ENCODE peak calls at places on chromosomes 2 and 18, in nine cellular contexts. One of them, this sample, is unnamed.

GRCh38 chr18:33749831-33750230 is 171.8 kb downstream of the ASXL3 start:
- DNase-seq in kidney: no peak
- DNase-seq in GM12865: peak
- DNase-seq in CD4-positive, alpha-beta memory T cell: no peak
- DNase-seq in fibroblast of lung: no peak
- DNase-seq in hepatocyte: no peak
- DNase-seq in CD8-positive, alpha-beta memory T cell: no peak
- DNase-seq in keratinocyte: no peak
- DNase-seq in thoracic aorta: no peak
- DNase-seq in this sample: no peak

GRCh38 chr2:67503066-67503795 is 106.1 kb downstream of the ETAA1 start:
- DNase-seq in kidney: no peak
- DNase-seq in GM12865: no peak
- DNase-seq in CD4-positive, alpha-beta memory T cell: no peak
- DNase-seq in fibroblast of lung: peak
- DNase-seq in hepatocyte: no peak
- DNase-seq in CD8-positive, alpha-beta memory T cell: no peak
- DNase-seq in keratinocyte: no peak
- DNase-seq in thoracic aorta: no peak
- DNase-seq in this sample: no peak

GRCh38 chr2:47354013-47354816 is 48.7 kb upstream of the MSH2 start:
- DNase-seq in kidney: no peak
- DNase-seq in GM12865: no peak
- DNase-seq in CD4-positive, alpha-beta memory T cell: no peak
- DNase-seq in fibroblast of lung: peak
- DNase-seq in hepatocyte: peak
- DNase-seq in CD8-positive, alpha-beta memory T cell: no peak
- DNase-seq in keratinocyte: no peak
- DNase-seq in thoracic aorta: no peak
- DNase-seq in this sample: peak

GRCh38 chr2:98634406-98635092 is 26.2 kb downstream of the UNC50 start:
- DNase-seq in kidney: no peak
- DNase-seq in GM12865: peak
- DNase-seq in CD4-positive, alpha-beta memory T cell: peak
- DNase-seq in fibroblast of lung: no peak
- DNase-seq in hepatocyte: no peak
- DNase-seq in CD8-positive, alpha-beta memory T cell: peak
- DNase-seq in keratinocyte: no peak
- DNase-seq in thoracic aorta: no peak
- DNase-seq in this sample: no peak

GRCh38 chr2:233438573-233439147 is 84.4 kb downstream of the DGKD start:
- DNase-seq in kidney: no peak
- DNase-seq in GM12865: no peak
- DNase-seq in CD4-positive, alpha-beta memory T cell: no peak
- DNase-seq in fibroblast of lung: no peak
- DNase-seq in hepatocyte: no peak
- DNase-seq in CD8-positive, alpha-beta memory T cell: no peak
- DNase-seq in keratinocyte: no peak
- DNase-seq in thoracic aorta: no peak
- DNase-seq in this sample: no peak

GRCh38 chr2:30250421-30250820 is 19.1 kb downstream of the LBH start:
- DNase-seq in kidney: no peak
- DNase-seq in GM12865: no peak
- DNase-seq in CD4-positive, alpha-beta memory T cell: no peak
- DNase-seq in fibroblast of lung: no peak
- DNase-seq in hepatocyte: no peak
- DNase-seq in CD8-positive, alpha-beta memory T cell: no peak
- DNase-seq in keratinocyte: no peak
- DNase-seq in thoracic aorta: no peak
- DNase-seq in this sample: no peak

GRCh38 chr2:8004250-8004681 is 677.6 kb upstream of the ID2 start:
- DNase-seq in kidney: no peak
- DNase-seq in GM12865: peak
- DNase-seq in CD4-positive, alpha-beta memory T cell: no peak
- DNase-seq in fibroblast of lung: peak
- DNase-seq in hepatocyte: peak
- DNase-seq in CD8-positive, alpha-beta memory T cell: no peak
- DNase-seq in keratinocyte: no peak
- DNase-seq in thoracic aorta: peak
- DNase-seq in this sample: no peak

GRCh38 chr18:51196811-51197660 is 445 bp downstream of the MEX3C start:
- DNase-seq in kidney: peak
- DNase-seq in GM12865: peak
- DNase-seq in CD4-positive, alpha-beta memory T cell: peak
- DNase-seq in fibroblast of lung: peak
- DNase-seq in hepatocyte: peak
- DNase-seq in CD8-positive, alpha-beta memory T cell: peak
- DNase-seq in keratinocyte: no peak
- DNase-seq in thoracic aorta: no peak
- DNase-seq in this sample: no peak

GRCh38 chr2:71927757-71928715 is 219.6 kb downstream of the CYP26B1 start:
- DNase-seq in kidney: no peak
- DNase-seq in GM12865: no peak
- DNase-seq in CD4-positive, alpha-beta memory T cell: no peak
- DNase-seq in fibroblast of lung: no peak
- DNase-seq in hepatocyte: no peak
- DNase-seq in CD8-positive, alpha-beta memory T cell: no peak
- DNase-seq in keratinocyte: no peak
- DNase-seq in thoracic aorta: no peak
- DNase-seq in this sample: no peak

GRCh38 chr2:218780851-218781690 is 876 bp upstream of the CYP27A1 start:
- DNase-seq in kidney: no peak
- DNase-seq in GM12865: no peak
- DNase-seq in CD4-positive, alpha-beta memory T cell: no peak
- DNase-seq in fibroblast of lung: no peak
- DNase-seq in hepatocyte: peak
- DNase-seq in CD8-positive, alpha-beta memory T cell: no peak
- DNase-seq in keratinocyte: no peak
- DNase-seq in thoracic aorta: no peak
- DNase-seq in this sample: no peak

GRCh38 chr2:174076948-174077347 is 111.8 kb upstream of the SP3 start:
- DNase-seq in kidney: no peak
- DNase-seq in GM12865: no peak
- DNase-seq in CD4-positive, alpha-beta memory T cell: no peak
- DNase-seq in fibroblast of lung: no peak
- DNase-seq in hepatocyte: no peak
- DNase-seq in CD8-positive, alpha-beta memory T cell: no peak
- DNase-seq in keratinocyte: no peak
- DNase-seq in thoracic aorta: no peak
- DNase-seq in this sample: no peak

GRCh38 chr2:203891474-203891873 is 23.9 kb downstream of the CTLA4 start:
- DNase-seq in kidney: no peak
- DNase-seq in GM12865: no peak
- DNase-seq in CD4-positive, alpha-beta memory T cell: no peak
- DNase-seq in fibroblast of lung: no peak
- DNase-seq in hepatocyte: no peak
- DNase-seq in CD8-positive, alpha-beta memory T cell: no peak
- DNase-seq in keratinocyte: no peak
- DNase-seq in thoracic aorta: no peak
- DNase-seq in this sample: no peak

GRCh38 chr2:237165405-237166276 is 80.0 kb downstream of the COPS8 start:
- DNase-seq in kidney: no peak
- DNase-seq in GM12865: peak
- DNase-seq in CD4-positive, alpha-beta memory T cell: no peak
- DNase-seq in fibroblast of lung: peak
- DNase-seq in hepatocyte: peak
- DNase-seq in CD8-positive, alpha-beta memory T cell: no peak
- DNase-seq in keratinocyte: no peak
- DNase-seq in thoracic aorta: no peak
- DNase-seq in this sample: no peak

GRCh38 chr2:65040414-65041261 is 15.6 kb upstream of the CEP68 start:
- DNase-seq in kidney: peak
- DNase-seq in GM12865: peak
- DNase-seq in CD4-positive, alpha-beta memory T cell: peak
- DNase-seq in fibroblast of lung: peak
- DNase-seq in hepatocyte: peak
- DNase-seq in CD8-positive, alpha-beta memory T cell: peak
- DNase-seq in keratinocyte: no peak
- DNase-seq in thoracic aorta: peak
- DNase-seq in this sample: peak

GRCh38 chr2:38462121-38462634 is 85.1 kb upstream of the ATL2 start:
- DNase-seq in kidney: no peak
- DNase-seq in GM12865: no peak
- DNase-seq in CD4-positive, alpha-beta memory T cell: no peak
- DNase-seq in fibroblast of lung: peak
- DNase-seq in hepatocyte: peak
- DNase-seq in CD8-positive, alpha-beta memory T cell: no peak
- DNase-seq in keratinocyte: peak
- DNase-seq in thoracic aorta: no peak
- DNase-seq in this sample: peak

GRCh38 chr2:135819211-135819610 is 17.8 kb downstream of the LCT start:
- DNase-seq in kidney: no peak
- DNase-seq in GM12865: peak
- DNase-seq in CD4-positive, alpha-beta memory T cell: no peak
- DNase-seq in fibroblast of lung: peak
- DNase-seq in hepatocyte: no peak
- DNase-seq in CD8-positive, alpha-beta memory T cell: no peak
- DNase-seq in keratinocyte: no peak
- DNase-seq in thoracic aorta: no peak
- DNase-seq in this sample: no peak

GRCh38 chr2:118970396-118971135 is 28.6 kb downstream of the MARCO start:
- DNase-seq in kidney: no peak
- DNase-seq in GM12865: no peak
- DNase-seq in CD4-positive, alpha-beta memory T cell: no peak
- DNase-seq in fibroblast of lung: no peak
- DNase-seq in hepatocyte: no peak
- DNase-seq in CD8-positive, alpha-beta memory T cell: no peak
- DNase-seq in keratinocyte: no peak
- DNase-seq in thoracic aorta: no peak
- DNase-seq in this sample: no peak

GRCh38 chr18:40949138-40949949 is 1005.7 kb upstream of the PIK3C3 start:
- DNase-seq in kidney: no peak
- DNase-seq in GM12865: no peak
- DNase-seq in CD4-positive, alpha-beta memory T cell: no peak
- DNase-seq in fibroblast of lung: no peak
- DNase-seq in hepatocyte: no peak
- DNase-seq in CD8-positive, alpha-beta memory T cell: no peak
- DNase-seq in keratinocyte: no peak
- DNase-seq in thoracic aorta: no peak
- DNase-seq in this sample: no peak

DNA sequence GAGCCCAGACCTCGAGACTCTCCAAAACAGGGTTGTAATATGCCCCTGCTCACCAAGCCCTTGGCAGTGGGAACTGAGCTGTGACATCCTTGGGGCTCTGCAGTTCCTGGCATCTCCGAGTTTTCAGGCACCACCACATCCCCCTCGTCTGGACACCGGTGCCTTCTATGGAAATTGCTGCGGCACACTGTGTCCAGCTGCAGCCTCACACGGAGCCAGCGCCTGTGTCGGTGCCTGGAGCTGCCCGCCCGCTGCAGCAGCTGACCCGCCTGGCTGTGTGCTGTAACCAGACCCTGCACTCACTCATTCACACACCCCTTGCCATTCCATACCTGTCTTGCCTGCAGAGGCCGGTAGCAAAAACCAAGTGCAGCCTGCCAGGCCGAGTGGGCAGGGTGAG is 11.8 kb downstream of the IWS1 start:
- DNase-seq in kidney: no peak
- DNase-seq in GM12865: no peak
- DNase-seq in CD4-positive, alpha-beta memory T cell: no peak
- DNase-seq in fibroblast of lung: no peak
- DNase-seq in hepatocyte: no peak
- DNase-seq in CD8-positive, alpha-beta memory T cell: no peak
- DNase-seq in keratinocyte: no peak
- DNase-seq in thoracic aorta: no peak
- DNase-seq in this sample: no peak
- H3K4me3 ChIP-seq in kidney: no peak
- H3K4me3 ChIP-seq in GM12865: no peak
- H3K4me3 ChIP-seq in CD4-positive, alpha-beta memory T cell: no peak
- H3K4me3 ChIP-seq in fibroblast of lung: no peak
- H3K4me3 ChIP-seq in hepatocyte: no peak
- H3K4me3 ChIP-seq in CD8-positive, alpha-beta memory T cell: no peak
- H3K4me3 ChIP-seq in keratinocyte: no peak
- H3K4me3 ChIP-seq in thoracic aorta: no peak
- H3K4me3 ChIP-seq in this sample: no peak

DNA sequence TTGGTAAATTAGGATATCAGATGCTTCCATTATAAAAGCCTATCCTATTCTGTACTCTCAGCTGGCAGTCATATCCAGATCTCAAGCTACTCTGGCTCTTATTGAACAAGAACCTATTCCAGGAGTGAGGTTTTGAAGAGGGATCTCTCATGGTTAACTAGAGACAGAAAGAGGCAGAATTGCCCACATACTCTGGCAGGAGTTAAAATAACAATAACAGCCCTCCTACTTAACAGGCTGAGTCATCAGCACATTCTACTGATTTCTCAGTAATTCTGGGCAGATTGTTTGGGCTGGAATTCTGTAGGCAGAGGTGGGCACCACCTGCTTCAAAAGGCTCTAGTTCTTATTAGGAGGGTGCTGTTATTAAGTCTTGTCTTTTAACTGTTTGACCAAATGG is 142.0 kb upstream of the UNC80 start:
- DNase-seq in kidney: no peak
- DNase-seq in GM12865: no peak
- DNase-seq in CD4-positive, alpha-beta memory T cell: no peak
- DNase-seq in fibroblast of lung: peak
- DNase-seq in hepatocyte: no peak
- DNase-seq in CD8-positive, alpha-beta memory T cell: no peak
- DNase-seq in keratinocyte: no peak
- DNase-seq in thoracic aorta: no peak
- DNase-seq in this sample: peak
- H3K4me3 ChIP-seq in kidney: no peak
- H3K4me3 ChIP-seq in GM12865: no peak
- H3K4me3 ChIP-seq in CD4-positive, alpha-beta memory T cell: no peak
- H3K4me3 ChIP-seq in fibroblast of lung: no peak
- H3K4me3 ChIP-seq in hepatocyte: no peak
- H3K4me3 ChIP-seq in CD8-positive, alpha-beta memory T cell: no peak
- H3K4me3 ChIP-seq in keratinocyte: no peak
- H3K4me3 ChIP-seq in thoracic aorta: peak
- H3K4me3 ChIP-seq in this sample: no peak

DNA sequence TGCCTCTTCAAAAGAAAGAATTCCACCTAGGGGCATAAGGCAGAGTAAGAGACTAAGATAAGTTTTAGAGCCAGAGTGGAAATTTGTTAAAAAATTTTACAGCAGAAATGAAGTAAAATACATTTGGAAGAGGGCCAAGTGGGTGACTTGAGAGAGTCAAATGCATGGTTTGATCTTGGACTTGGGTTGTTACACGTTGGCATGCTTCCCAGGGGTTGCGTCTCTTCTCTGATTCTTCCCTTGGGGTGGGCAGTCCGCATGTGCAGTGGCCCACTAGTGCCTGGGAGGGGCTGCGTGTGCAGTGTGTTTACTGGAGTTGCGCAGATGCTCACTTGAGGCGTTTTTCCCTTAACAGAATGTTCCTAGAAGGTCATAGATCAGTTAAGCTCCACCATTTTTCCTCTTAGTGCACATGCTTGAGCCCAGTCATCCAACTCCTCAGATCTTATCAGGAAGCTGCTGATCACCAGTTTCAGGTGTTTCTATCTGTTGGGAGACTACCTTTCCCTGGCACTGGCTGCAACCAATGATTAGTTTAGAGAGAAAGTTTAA is 13.1 kb downstream of the SEH1L start:
- DNase-seq in kidney: no peak
- DNase-seq in GM12865: no peak
- DNase-seq in CD4-positive, alpha-beta memory T cell: no peak
- DNase-seq in fibroblast of lung: no peak
- DNase-seq in hepatocyte: peak
- DNase-seq in CD8-positive, alpha-beta memory T cell: no peak
- DNase-seq in keratinocyte: no peak
- DNase-seq in thoracic aorta: no peak
- DNase-seq in this sample: no peak
- H3K4me3 ChIP-seq in kidney: no peak
- H3K4me3 ChIP-seq in GM12865: no peak
- H3K4me3 ChIP-seq in CD4-positive, alpha-beta memory T cell: no peak
- H3K4me3 ChIP-seq in fibroblast of lung: no peak
- H3K4me3 ChIP-seq in hepatocyte: no peak
- H3K4me3 ChIP-seq in CD8-positive, alpha-beta memory T cell: no peak
- H3K4me3 ChIP-seq in keratinocyte: no peak
- H3K4me3 ChIP-seq in thoracic aorta: no peak
- H3K4me3 ChIP-seq in this sample: no peak

GRCh38 chr2:187890690-187891089 is 336.5 kb upstream of the TFPI start:
- DNase-seq in kidney: no peak
- DNase-seq in GM12865: no peak
- DNase-seq in CD4-positive, alpha-beta memory T cell: no peak
- DNase-seq in fibroblast of lung: no peak
- DNase-seq in hepatocyte: no peak
- DNase-seq in CD8-positive, alpha-beta memory T cell: no peak
- DNase-seq in keratinocyte: no peak
- DNase-seq in thoracic aorta: no peak
- DNase-seq in this sample: no peak
- H3K4me3 ChIP-seq in kidney: no peak
- H3K4me3 ChIP-seq in GM12865: no peak
- H3K4me3 ChIP-seq in CD4-positive, alpha-beta memory T cell: no peak
- H3K4me3 ChIP-seq in fibroblast of lung: no peak
- H3K4me3 ChIP-seq in hepatocyte: no peak
- H3K4me3 ChIP-seq in CD8-positive, alpha-beta memory T cell: no peak
- H3K4me3 ChIP-seq in keratinocyte: no peak
- H3K4me3 ChIP-seq in thoracic aorta: no peak
- H3K4me3 ChIP-seq in this sample: no peak

This sample was measured in astrocyte of the cerebellum.